ENCODE peak calls at places on chromosomes 2 and 18, in five cellular contexts. J is tibial artery, C is Peyer's patch, H is prostate gland, W is fibroblast of lung. U is an unnamed sample.

GRCh38 chr2:241842067-241842415 is 16.7 kb downstream of the PDCD1 start:
- DNase-seq in J (no peak), C (no peak), H (no peak), W (no peak), U (no peak)

GRCh38 chr2:38933653-38934052 is 44.0 kb downstream of the ARHGEF33 start:
- DNase-seq in J (no peak), C (no peak), H (no peak), W (peak), U (no peak)

GRCh38 chr2:230473378-230473777 is 57.4 kb downstream of the SP100 start:
- DNase-seq in J (no peak), C (peak), H (no peak), W (no peak), U (no peak)

GRCh38 chr18:32425466-32425865 is 45.2 kb downstream of the GAREM1 start:
- DNase-seq in J (no peak), C (no peak), H (no peak), W (peak), U (no peak)

GRCh38 chr2:237682901-237683670 is 55.7 kb downstream of the LRRFIP1 start:
- DNase-seq in J (no peak), C (peak), H (no peak), W (no peak), U (no peak)

GRCh38 chr2:12567411-12567810 is 149.3 kb upstream of the TRIB2 start:
- DNase-seq in J (no peak), C (no peak), H (no peak), W (no peak), U (no peak)

GRCh38 chr2:232951181-232951580 is 61.9 kb downstream of the NGEF start:
- DNase-seq in J (no peak), C (no peak), H (no peak), W (no peak), U (no peak)

GRCh38 chr2:113910110-113910717 is 20.3 kb downstream of the ACTR3 start:
- DNase-seq in J (no peak), C (peak), H (no peak), W (no peak), U (peak)

GRCh38 chr18:79983793-79984192 is 4.6 kb downstream of the TXNL4A start:
- DNase-seq in J (no peak), C (no peak), H (no peak), W (no peak), U (no peak)
- H3K4me3 ChIP-seq in J (no peak), C (no peak), H (no peak), W (no peak), U (no peak)

DNA sequence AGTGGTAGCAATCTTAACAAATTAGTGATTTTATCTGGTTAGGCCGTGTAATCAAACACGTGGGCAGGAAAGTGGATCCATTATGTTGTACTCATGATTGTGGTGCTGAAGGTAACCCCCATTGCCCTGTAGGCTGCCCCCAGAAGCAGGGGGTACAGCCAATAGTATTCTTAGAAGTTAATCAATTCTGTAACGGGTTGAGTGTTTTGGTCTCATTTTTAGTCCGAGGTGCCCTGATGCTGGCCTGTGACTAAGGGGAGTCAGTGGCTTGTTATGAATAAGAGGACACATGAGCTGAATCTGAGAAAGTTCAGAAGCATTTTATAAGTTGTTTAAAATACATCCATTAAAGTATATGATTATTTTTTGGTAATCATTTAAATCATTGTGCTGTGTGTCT is 8.6 kb downstream of the EPAS1 start:
- DNase-seq in J (no peak), C (no peak), H (no peak), W (no peak), U (no peak)
- H3K27ac ChIP-seq in J (peak), C (peak), H (peak), W (no peak), U (no peak)

DNA sequence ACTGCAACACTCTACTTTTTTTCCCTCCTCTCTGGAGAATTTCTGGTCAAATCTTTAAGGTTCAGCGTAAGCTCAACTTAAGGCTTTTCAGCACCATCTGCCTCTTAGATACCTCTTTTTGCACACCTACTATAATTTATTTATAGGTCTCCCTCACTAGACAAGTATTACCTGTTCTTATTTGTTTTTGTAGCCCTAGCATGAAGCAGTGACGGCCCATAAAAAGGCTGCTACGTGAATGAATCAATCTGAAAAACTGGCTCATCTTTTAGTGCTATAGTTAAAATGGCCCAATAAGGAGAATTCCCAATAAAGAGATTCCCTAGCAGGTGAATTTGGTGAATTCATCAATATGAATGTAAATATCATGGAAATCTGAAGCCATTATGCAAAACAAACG is 6.5 kb downstream of the RNF149 start:
- DNase-seq in J (no peak), C (no peak), H (peak), W (no peak), U (no peak)
- H3K4me3 ChIP-seq in J (no peak), C (no peak), H (no peak), W (no peak), U (no peak)

GRCh38 chr2:42095923-42096408 is 48.1 kb downstream of the PKDCC start:
- DNase-seq in J (peak), C (peak), H (peak), W (peak), U (peak)
- H3K27ac ChIP-seq in J (no peak), C (no peak), H (no peak), W (no peak), U (no peak)

GRCh38 chr2:190182071-190182524 is 119.6 kb upstream of the MSTN start:
- DNase-seq in J (no peak), C (no peak), H (no peak), W (no peak), U (no peak)
- H3K4me3 ChIP-seq in J (no peak), C (no peak), H (no peak), W (no peak), U (no peak)